ENCODE peak calls at places on chromosomes 2 and 18, in seven cellular contexts. One of them, this sample, is unnamed.

GRCh38 chr2:224442092-224442999 is 40.4 kb upstream of the FAM124B start:
- DNase-seq in naive B cell: peak; percentile 15
- DNase-seq in sciatic nerve: peak; percentile 63
- DNase-seq in RWPE1: peak; percentile 9
- DNase-seq in HEK293T: no peak
- DNase-seq in Daoy: peak; percentile 34
- DNase-seq in iris pigment epithelial cell: peak; percentile 14
- DNase-seq in this sample: no peak

GRCh38 chr2:130372055-130372832 is 16.4 kb downstream of the PTPN18 start:
- DNase-seq in Daoy: peak; percentile 91
- DNase-seq in sciatic nerve: peak; percentile 94
- DNase-seq in RWPE1: peak; percentile 80
- DNase-seq in iris pigment epithelial cell: peak; percentile 75
- DNase-seq in naive B cell: peak; percentile 83
- DNase-seq in HEK293T: peak; percentile 91
- DNase-seq in this sample: peak; percentile 86

GRCh38 chr18:47929681-47930085 is 776 bp downstream of the SMAD2 start:
- DNase-seq in RWPE1: no peak
- DNase-seq in naive B cell: no peak
- DNase-seq in HEK293T: no peak
- DNase-seq in Daoy: no peak
- DNase-seq in iris pigment epithelial cell: peak; percentile 65
- DNase-seq in sciatic nerve: no peak
- DNase-seq in this sample: peak; percentile 82

GRCh38 chr2:232260075-232260474 is 118.5 kb upstream of the ALPP start:
- DNase-seq in sciatic nerve: no peak
- DNase-seq in naive B cell: no peak
- DNase-seq in RWPE1: peak; percentile 46
- DNase-seq in HEK293T: no peak
- DNase-seq in Daoy: peak; percentile 74
- DNase-seq in iris pigment epithelial cell: peak; percentile 96
- DNase-seq in this sample: peak; percentile 96

GRCh38 chr2:190106783-190107182 is 44.3 kb upstream of the MSTN start:
- DNase-seq in iris pigment epithelial cell: no peak
- DNase-seq in RWPE1: no peak
- DNase-seq in sciatic nerve: no peak
- DNase-seq in HEK293T: no peak
- DNase-seq in naive B cell: no peak
- DNase-seq in Daoy: no peak
- DNase-seq in this sample: no peak

GRCh38 chr2:105752691-105753090 is 8.0 kb downstream of the NCK2 start:
- DNase-seq in naive B cell: no peak
- DNase-seq in HEK293T: no peak
- DNase-seq in sciatic nerve: no peak
- DNase-seq in iris pigment epithelial cell: no peak
- DNase-seq in RWPE1: no peak
- DNase-seq in Daoy: no peak
- DNase-seq in this sample: no peak

GRCh38 chr18:36153203-36153602 is 23.5 kb downstream of the ELP2 start:
- DNase-seq in iris pigment epithelial cell: peak; percentile 18
- DNase-seq in HEK293T: no peak
- DNase-seq in Daoy: no peak
- DNase-seq in naive B cell: no peak
- DNase-seq in RWPE1: no peak
- DNase-seq in sciatic nerve: no peak
- DNase-seq in this sample: peak; percentile 67

GRCh38 chr2:164479460-164479859 is 141.8 kb downstream of the GRB14 start:
- DNase-seq in naive B cell: no peak
- DNase-seq in RWPE1: no peak
- DNase-seq in iris pigment epithelial cell: peak; percentile 45
- DNase-seq in HEK293T: peak; percentile 21
- DNase-seq in sciatic nerve: peak; percentile 58
- DNase-seq in Daoy: peak; percentile 26
- DNase-seq in this sample: peak; percentile 50

This sample was measured in mesenchymal stem cell.